ENCODE peak calls at places on chromosomes 6 and 20, in seven cellular contexts. Y, O, C, M, K, I and U are unnamed samples.

GRCh38 chr20:61603715-61604114 is 351.7 kb downstream of the CDH4 start:
- DNase-seq in Y (no peak), O (no peak), C (no peak), M (no peak), K (no peak), I (no peak), U (no peak)

GRCh38 chr6:26595669-26596269 is 984 bp upstream of the ABT1 start:
- DNase-seq in Y (peak), O (peak), C (peak), M (peak), K (peak), I (peak), U (peak)

GRCh38 chr6:4059115-4059777 is 19.7 kb downstream of the FAM217A start:
- DNase-seq in Y (no peak), O (peak), C (peak), M (no peak), K (no peak), I (no peak), U (no peak)

GRCh38 chr6:111200823-111201134 is 113.5 kb downstream of the SLC16A10 start:
- DNase-seq in Y (no peak), O (no peak), C (no peak), M (no peak), K (no peak), I (no peak), U (no peak)

GRCh38 chr6:72458521-72458920 is 163.3 kb upstream of the KCNQ5 start:
- DNase-seq in Y (no peak), O (no peak), C (no peak), M (no peak), K (no peak), I (no peak), U (no peak)

GRCh38 chr6:5090603-5091002 is 5.5 kb downstream of the PPP1R3G start:
- DNase-seq in Y (no peak), O (no peak), C (no peak), M (no peak), K (no peak), I (no peak), U (no peak)

GRCh38 chr6:30689022-30689865 is 1.5 kb downstream of the NRM start:
- DNase-seq in Y (no peak), O (no peak), C (no peak), M (no peak), K (no peak), I (no peak), U (no peak)

GRCh38 chr6:145028144-145028818 is 707.0 kb downstream of the EPM2A start:
- DNase-seq in Y (no peak), O (peak), C (no peak), M (no peak), K (no peak), I (no peak), U (no peak)

GRCh38 chr6:163543311-163543710 is 128.8 kb downstream of the QKI start:
- DNase-seq in Y (no peak), O (no peak), C (no peak), M (no peak), K (no peak), I (no peak), U (no peak)

GRCh38 chr20:11248691-11249178 is 574.9 kb upstream of the JAG1 start:
- DNase-seq in Y (no peak), O (no peak), C (no peak), M (no peak), K (no peak), I (no peak), U (no peak)

GRCh38 chr6:18161437-18161836 is 6.2 kb downstream of the KDM1B start:
- DNase-seq in Y (no peak), O (no peak), C (no peak), M (no peak), K (no peak), I (no peak), U (no peak)

GRCh38 chr6:72616406-72617015 is 5.4 kb upstream of the KCNQ5 start:
- DNase-seq in Y (no peak), O (no peak), C (no peak), M (no peak), K (no peak), I (no peak), U (no peak)

GRCh38 chr20:25044660-25045342 is 13.1 kb downstream of the ACSS1 start:
- DNase-seq in Y (no peak), O (no peak), C (no peak), M (no peak), K (peak), I (no peak), U (no peak)